ENCODE peak calls at places on chromosomes 11 and 22, in seven cellular contexts. K is stomach, R is esophagus squamous epithelium, P is neuronal stem cell, I is transverse colon, A is mesendoderm, X is left ventricle myocardium inferior. W is an unnamed sample. For H3K4me1, the result is how much of the 10 kb centered on the place peaks cover.

GRCh38 chr11:133064152-133064877 is 468.0 kb downstream of the OPCML start:
- DNase-seq in K (peak), X (peak), I (peak), P (peak), A (peak), R (no peak), W (no peak)

GRCh38 chr11:77779935-77780334 is 40.6 kb downstream of the RSF1 start:
- DNase-seq in K (no peak), I (no peak), X (no peak), A (peak), R (no peak), P (peak), W (no peak)

GRCh38 chr11:8756201-8756600 is 73.6 kb downstream of the RPL27A start:
- DNase-seq in X (no peak), R (no peak), I (no peak), K (no peak), A (no peak), P (no peak), W (no peak)

GRCh38 chr11:129314381-129314780 is 61.3 kb upstream of the BARX2 start:
- DNase-seq in I (no peak), R (no peak), X (no peak), K (no peak), P (no peak), A (no peak), W (no peak)

GRCh38 chr11:65927904-65928397 is 8.7 kb downstream of the DRAP1 start:
- DNase-seq in X (no peak), K (peak), I (peak), R (no peak), A (no peak), P (no peak), W (no peak)

GRCh38 chr11:41206388-41206787 is 253.1 kb downstream of the LRRC4C start:
- DNase-seq in K (no peak), P (no peak), R (no peak), I (no peak), X (no peak), A (no peak), W (no peak)

GRCh38 chr11:76166314-76166713 is 40.0 kb downstream of the WNT11 start:
- DNase-seq in K (no peak), I (no peak), P (no peak), A (no peak), X (no peak), R (no peak), W (no peak)

GRCh38 chr22:36853407-36854099 is 7.3 kb upstream of the NCF4 start:
- DNase-seq in I (peak), K (peak), A (peak), R (peak), P (peak), X (peak), W (no peak)

GRCh38 chr11:110026823-110027626 is 66.2 kb upstream of the ZC3H12C start:
- DNase-seq in K (no peak), X (no peak), A (no peak), R (no peak), P (no peak), I (no peak), W (no peak)

GRCh38 chr22:48581821-48582469 is 1245.7 kb downstream of the BRD1 start:
- DNase-seq in P (no peak), A (peak), X (no peak), K (no peak), I (no peak), R (no peak), W (no peak)

DNA sequence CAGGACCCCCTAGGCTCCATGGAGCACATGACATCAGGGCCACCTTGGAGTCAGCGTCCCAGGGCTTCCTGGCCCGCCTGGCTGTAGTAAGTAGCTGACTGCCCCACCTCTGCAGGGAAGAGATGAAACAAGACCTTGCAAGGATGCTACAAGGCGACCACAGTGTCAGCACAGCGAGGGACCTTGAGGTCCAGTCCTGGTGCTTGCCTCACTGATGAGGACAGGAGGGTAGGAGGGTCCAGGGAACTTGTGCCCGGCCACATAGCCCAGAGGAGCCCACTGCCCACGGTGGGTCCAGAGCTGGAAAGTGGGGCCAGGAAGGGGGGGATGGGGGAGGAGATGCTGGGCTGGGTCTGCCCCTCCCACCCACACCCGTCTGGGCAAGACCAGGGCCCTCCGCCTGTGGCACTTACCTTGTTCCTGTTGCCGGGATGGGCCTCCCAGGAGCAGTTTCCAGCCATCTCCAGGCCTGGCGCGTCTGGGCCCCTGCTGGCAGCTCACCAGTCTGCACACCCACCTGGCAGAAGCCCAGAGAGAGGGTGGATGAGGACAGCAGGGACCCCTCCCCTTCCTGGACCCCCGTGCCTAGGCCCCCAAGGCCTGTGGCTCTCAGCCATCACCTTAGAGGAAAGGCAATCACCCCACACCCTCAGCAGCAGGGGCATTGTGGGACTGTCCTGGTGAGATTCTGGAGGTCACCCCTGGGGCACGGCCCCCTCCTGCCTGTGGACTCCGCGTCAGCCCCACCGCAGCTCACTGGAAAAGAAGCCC is 3.4 kb downstream of the MRGPRF start:
- DNase-seq in X (no peak), R (no peak), A (no peak), K (no peak), I (no peak), P (no peak), W (no peak)
- H3K4me3 ChIP-seq in X (peak), R (peak), A (no peak), K (peak), I (peak), P (no peak), W (no peak)

GRCh38 chr11:94595061-94595460 is 27.9 kb downstream of the PIWIL4 start:
- DNase-seq in A (no peak), I (no peak), R (no peak), K (no peak), P (no peak), X (no peak), W (no peak)
- H3K4me1 ChIP-seq in A (under half), I (under half), R (under half), K (under half), P (under half), X (under half), W (under half)

DNA sequence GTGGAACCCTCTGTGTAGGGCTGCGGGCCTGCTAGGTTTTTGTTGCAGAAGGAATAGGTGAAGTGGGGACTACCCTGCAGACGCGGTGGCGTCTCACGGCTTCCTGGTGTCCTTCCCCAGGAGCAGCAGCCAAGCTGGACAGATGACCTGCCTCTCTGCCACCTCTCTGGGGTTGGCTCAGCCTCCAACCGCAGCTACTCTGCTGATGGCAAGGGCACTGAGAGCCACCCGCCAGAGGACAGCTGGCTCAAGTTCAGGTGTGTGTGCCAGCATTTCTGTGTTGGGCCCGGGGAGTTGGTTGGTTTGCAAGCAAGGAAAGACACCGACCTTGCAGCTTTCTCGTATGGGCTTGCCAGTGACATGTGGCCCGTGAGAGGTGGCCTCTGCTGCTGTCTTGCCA is 15.3 kb downstream of the TAB1 start:
- DNase-seq in I (no peak), A (no peak), K (no peak), X (peak), P (no peak), R (no peak), W (no peak)
- H3K4me3 ChIP-seq in I (no peak), A (no peak), K (no peak), X (no peak), P (no peak), R (no peak), W (no peak)

DNA sequence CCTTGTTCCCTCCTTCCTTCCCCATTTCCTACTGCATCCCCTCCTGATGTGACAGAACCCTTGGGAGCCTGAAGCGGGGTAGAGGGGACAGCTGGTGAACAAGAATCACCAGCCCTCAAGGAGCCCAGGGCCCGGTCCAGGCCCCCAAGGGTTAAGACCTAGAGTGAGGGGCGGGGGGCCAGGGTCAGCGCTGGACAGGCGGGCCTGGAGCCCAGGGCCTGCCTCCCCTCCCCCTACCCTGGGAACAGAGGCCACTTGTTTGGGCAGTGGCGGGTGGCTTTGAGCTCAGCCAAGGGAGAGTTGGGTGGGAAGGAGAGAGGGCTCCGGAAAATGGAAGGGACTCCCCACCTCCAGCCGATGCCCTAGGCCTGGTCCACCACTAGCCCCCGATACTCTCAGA is 2.1 kb downstream of the ARAP1 start:
- DNase-seq in K (no peak), X (no peak), I (no peak), A (no peak), P (no peak), R (no peak), W (no peak)
- H3K4me1 ChIP-seq in K (half or more), X (under half), I (under half), A (under half), P (under half), R (under half), W (under half)

DNA sequence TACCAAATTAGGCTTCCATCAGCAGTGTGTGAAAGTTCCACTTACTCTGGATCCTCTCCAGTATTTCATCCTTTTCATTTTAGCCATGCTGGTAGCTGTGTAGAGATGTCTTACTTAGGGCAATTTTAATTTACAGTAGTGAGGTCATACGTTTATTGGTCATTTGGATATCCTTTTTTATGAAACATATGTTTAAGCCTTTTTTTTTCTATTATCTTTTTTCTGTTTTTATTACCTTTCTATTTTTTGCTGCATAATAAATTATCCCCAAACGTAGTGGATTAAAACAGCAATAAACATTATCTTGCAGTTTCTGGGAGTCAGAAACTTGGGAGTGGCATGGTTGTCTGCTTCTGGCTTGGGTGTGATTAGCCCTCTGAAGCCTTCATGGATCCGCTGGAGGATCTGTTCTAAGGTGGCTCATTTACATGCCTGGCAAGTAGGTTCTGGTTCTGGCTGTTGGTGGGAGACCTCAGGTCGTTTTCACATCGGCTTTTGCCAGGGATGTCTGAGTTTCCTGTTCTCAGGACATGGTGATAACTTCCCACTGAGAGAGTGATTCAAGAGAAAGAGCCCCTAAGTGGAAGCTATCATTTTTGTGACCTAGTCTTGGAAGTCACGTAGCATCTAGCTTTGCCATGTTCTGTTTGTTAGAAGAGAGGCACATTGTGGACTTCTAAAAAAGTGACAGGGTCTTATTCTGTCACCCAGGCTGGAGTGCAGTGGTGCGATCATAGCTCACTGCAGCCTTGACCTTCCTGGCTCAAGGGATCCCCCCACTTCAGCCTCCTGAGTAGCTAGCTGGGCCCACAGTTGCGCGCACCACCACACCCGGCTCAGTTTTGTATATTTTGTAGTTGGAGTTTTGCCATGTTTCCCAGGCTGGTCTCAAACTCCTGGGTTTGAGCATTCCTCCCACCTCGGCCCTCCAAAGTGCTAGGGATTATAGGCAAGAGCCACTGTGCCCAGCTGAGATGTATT is 38.6 kb downstream of the PPP6R3 start:
- DNase-seq in I (no peak), X (no peak), P (no peak), K (no peak), R (no peak), A (peak), W (no peak)
- H3K4me3 ChIP-seq in I (no peak), X (no peak), P (no peak), K (no peak), R (no peak), A (no peak), W (no peak)

GRCh38 chr22:41842996-41843970 is 10.4 kb downstream of the SREBF2 start:
- DNase-seq in K (no peak), R (no peak), A (no peak), P (no peak), X (no peak), I (no peak), W (no peak)

GRCh38 chr22:41846268-41847002 is 13.5 kb downstream of the SREBF2 start:
- DNase-seq in R (no peak), P (no peak), K (no peak), A (no peak), I (no peak), X (no peak), W (peak)

GRCh38 chr22:41845380-41846267 is 12.7 kb downstream of the SREBF2 start:
- DNase-seq in A (peak), R (no peak), K (peak), X (no peak), I (no peak), P (no peak), W (no peak)

GRCh38 chr22:41844036-41844435 is 11.1 kb downstream of the SREBF2 start:
- DNase-seq in A (no peak), R (no peak), K (no peak), P (no peak), I (no peak), X (no peak), W (no peak)

DNA sequence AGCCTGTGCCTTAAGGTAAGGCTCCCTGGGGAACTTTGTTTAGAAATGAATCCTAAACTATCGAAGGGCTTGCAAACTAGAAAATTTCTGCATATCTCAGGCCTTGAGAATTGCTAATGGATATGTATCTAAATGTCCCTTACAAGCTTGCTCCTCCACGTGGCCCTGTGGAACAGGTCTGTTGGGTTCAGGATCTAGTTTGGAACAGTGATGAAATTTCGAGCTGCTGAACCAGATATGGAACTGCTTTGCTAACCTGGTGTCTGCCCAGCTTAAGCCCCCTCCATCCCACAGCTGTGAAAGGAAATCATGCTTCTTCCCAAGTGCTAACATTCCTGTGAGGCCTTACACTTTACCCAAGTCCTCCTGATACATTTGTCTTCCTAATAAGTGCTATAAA is 11.6 kb downstream of the SREBF2 start:
- DNase-seq in X (no peak), P (no peak), I (no peak), K (peak), R (no peak), A (no peak), W (peak)
- H3K4me1 ChIP-seq in X (half or more), P (under half), I (half or more), K (half or more), R (under half), A (under half), W (under half)

DNA sequence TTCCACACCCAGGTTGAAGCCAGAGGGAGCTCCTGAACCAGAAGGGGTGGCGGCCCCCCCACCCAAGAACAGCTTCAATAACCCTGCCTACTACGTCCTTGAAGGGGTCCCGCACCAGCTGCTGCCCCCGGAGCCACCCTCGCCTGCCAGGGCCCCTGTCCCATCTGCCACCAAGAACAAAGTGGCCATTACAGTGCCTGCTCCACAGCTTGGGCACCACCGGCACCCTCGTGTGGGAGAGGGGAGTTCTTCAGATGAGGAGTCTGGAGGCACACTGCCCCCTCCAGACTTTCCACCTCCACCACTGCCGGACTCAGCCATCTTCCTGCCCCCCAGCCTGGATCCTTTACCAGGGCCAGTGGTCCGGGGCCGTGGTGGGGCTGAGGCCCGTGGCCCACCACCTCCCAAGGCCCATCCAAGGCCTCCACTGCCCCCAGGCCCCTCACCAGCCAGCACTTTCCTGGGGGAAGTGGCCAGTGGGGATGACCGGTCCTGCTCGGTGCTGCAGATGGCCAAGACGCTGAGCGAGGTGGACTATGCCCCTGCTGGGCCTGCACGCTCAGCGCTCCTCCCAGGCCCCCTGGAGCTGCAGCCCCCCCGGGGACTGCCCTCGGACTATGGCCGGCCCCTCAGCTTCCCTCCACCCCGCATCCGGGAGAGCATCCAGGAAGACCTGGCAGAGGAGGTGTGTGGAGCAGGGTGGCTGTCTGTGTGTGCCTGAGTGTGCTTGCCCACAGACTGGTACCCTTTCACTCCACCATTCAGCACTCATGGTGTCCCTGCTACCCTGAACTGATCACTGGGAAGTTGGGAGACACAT is 6.7 kb downstream of the PHOX2A start:
- DNase-seq in X (no peak), A (no peak), K (no peak), I (no peak), R (no peak), P (no peak), W (no peak)
- H3K4me3 ChIP-seq in X (no peak), A (no peak), K (no peak), I (no peak), R (no peak), P (no peak), W (no peak)